ENCODE peak calls at places on chromosomes 5 and 9, in ten cellular contexts. One of them, this sample, is unnamed.

GRCh38 chr5:167688331-167688730 is 603.1 kb upstream of the WWC1 start:
- DNase-seq in mesenchymal stem cell: peak; percentile 18
- DNase-seq in aorta: no peak
- DNase-seq in ovary: no peak
- DNase-seq in heart right ventricle: no peak
- DNase-seq in effector memory CD4-positive, alpha-beta T cell: no peak
- DNase-seq in pancreas: no peak
- DNase-seq in K562: no peak
- DNase-seq in PC-9: no peak
- DNase-seq in uterus: no peak
- DNase-seq in this sample: peak; percentile 61

GRCh38 chr9:128168731-128169308 is 8.8 kb downstream of the BBLN start:
- DNase-seq in heart right ventricle: no peak
- DNase-seq in K562: no peak
- DNase-seq in ovary: no peak
- DNase-seq in mesenchymal stem cell: no peak
- DNase-seq in PC-9: no peak
- DNase-seq in aorta: no peak
- DNase-seq in pancreas: no peak
- DNase-seq in effector memory CD4-positive, alpha-beta T cell: no peak
- DNase-seq in uterus: no peak
- DNase-seq in this sample: no peak

GRCh38 chr5:72470817-72471216 is 36.4 kb downstream of the ZNF366 start:
- DNase-seq in aorta: no peak
- DNase-seq in uterus: no peak
- DNase-seq in PC-9: peak; percentile 87
- DNase-seq in K562: no peak
- DNase-seq in heart right ventricle: no peak
- DNase-seq in mesenchymal stem cell: no peak
- DNase-seq in effector memory CD4-positive, alpha-beta T cell: no peak
- DNase-seq in pancreas: no peak
- DNase-seq in ovary: no peak
- DNase-seq in this sample: peak; percentile 46

GRCh38 chr9:74848150-74848525 is 39.6 kb downstream of the TRPM6 start:
- DNase-seq in PC-9: no peak
- DNase-seq in ovary: no peak
- DNase-seq in effector memory CD4-positive, alpha-beta T cell: no peak
- DNase-seq in uterus: no peak
- DNase-seq in heart right ventricle: no peak
- DNase-seq in aorta: no peak
- DNase-seq in K562: no peak
- DNase-seq in pancreas: no peak
- DNase-seq in mesenchymal stem cell: no peak
- DNase-seq in this sample: no peak

GRCh38 chr9:98943682-98944129 is at the start of gene COL15A1:
- DNase-seq in mesenchymal stem cell: peak; percentile 31
- DNase-seq in aorta: peak; percentile 82
- DNase-seq in ovary: peak; percentile 74
- DNase-seq in PC-9: no peak
- DNase-seq in heart right ventricle: peak; percentile 40
- DNase-seq in effector memory CD4-positive, alpha-beta T cell: no peak
- DNase-seq in uterus: peak; percentile 66
- DNase-seq in pancreas: peak; percentile 61
- DNase-seq in K562: peak; percentile 86
- DNase-seq in this sample: peak; percentile 84

GRCh38 chr9:90998573-90998972 is 197.0 kb downstream of the SYK start:
- DNase-seq in K562: no peak
- DNase-seq in ovary: no peak
- DNase-seq in aorta: no peak
- DNase-seq in mesenchymal stem cell: no peak
- DNase-seq in uterus: no peak
- DNase-seq in PC-9: no peak
- DNase-seq in effector memory CD4-positive, alpha-beta T cell: no peak
- DNase-seq in pancreas: no peak
- DNase-seq in heart right ventricle: no peak
- DNase-seq in this sample: no peak

GRCh38 chr9:121596515-121596914 is 54.9 kb upstream of the DAB2IP start:
- DNase-seq in effector memory CD4-positive, alpha-beta T cell: no peak
- DNase-seq in mesenchymal stem cell: no peak
- DNase-seq in uterus: no peak
- DNase-seq in pancreas: no peak
- DNase-seq in aorta: no peak
- DNase-seq in ovary: no peak
- DNase-seq in K562: no peak
- DNase-seq in PC-9: no peak
- DNase-seq in heart right ventricle: no peak
- DNase-seq in this sample: no peak

GRCh38 chr5:78496373-78496772 is 136.0 kb downstream of the SCAMP1 start:
- DNase-seq in K562: no peak
- DNase-seq in uterus: no peak
- DNase-seq in ovary: no peak
- DNase-seq in PC-9: peak; percentile 80
- DNase-seq in mesenchymal stem cell: peak; percentile 45
- DNase-seq in pancreas: no peak
- DNase-seq in heart right ventricle: no peak
- DNase-seq in effector memory CD4-positive, alpha-beta T cell: no peak
- DNase-seq in aorta: no peak
- DNase-seq in this sample: peak; percentile 61

GRCh38 chr9:93020785-93021670 is 37.5 kb upstream of the SUSD3 start:
- DNase-seq in pancreas: peak; percentile 48
- DNase-seq in aorta: peak; percentile 60
- DNase-seq in ovary: peak; percentile 59
- DNase-seq in uterus: no peak
- DNase-seq in K562: no peak
- DNase-seq in mesenchymal stem cell: no peak
- DNase-seq in effector memory CD4-positive, alpha-beta T cell: peak; percentile 15
- DNase-seq in heart right ventricle: no peak
- DNase-seq in PC-9: no peak
- DNase-seq in this sample: no peak

GRCh38 chr9:109894921-109895758 is 115.1 kb downstream of the PALM2AKAP2 start:
- DNase-seq in uterus: no peak
- DNase-seq in aorta: no peak
- DNase-seq in effector memory CD4-positive, alpha-beta T cell: no peak
- DNase-seq in K562: no peak
- DNase-seq in mesenchymal stem cell: peak; percentile 68
- DNase-seq in heart right ventricle: no peak
- DNase-seq in ovary: no peak
- DNase-seq in PC-9: no peak
- DNase-seq in pancreas: no peak
- DNase-seq in this sample: peak; percentile 45

GRCh38 chr9:110440161-110440560 is 102.5 kb upstream of the TXNDC8 start:
- DNase-seq in K562: no peak
- DNase-seq in uterus: no peak
- DNase-seq in aorta: no peak
- DNase-seq in PC-9: no peak
- DNase-seq in pancreas: no peak
- DNase-seq in mesenchymal stem cell: peak; percentile 90
- DNase-seq in ovary: no peak
- DNase-seq in effector memory CD4-positive, alpha-beta T cell: no peak
- DNase-seq in heart right ventricle: no peak
- DNase-seq in this sample: peak; percentile 65

GRCh38 chr5:96884995-96885394 is 8.7 kb downstream of the ERAP2 start:
- DNase-seq in PC-9: no peak
- DNase-seq in mesenchymal stem cell: no peak
- DNase-seq in uterus: no peak
- DNase-seq in pancreas: no peak
- DNase-seq in heart right ventricle: no peak
- DNase-seq in K562: no peak
- DNase-seq in effector memory CD4-positive, alpha-beta T cell: no peak
- DNase-seq in aorta: no peak
- DNase-seq in ovary: no peak
- DNase-seq in this sample: no peak

GRCh38 chr5:96885518-96886338 is 9.4 kb downstream of the ERAP2 start:
- DNase-seq in uterus: no peak
- DNase-seq in ovary: no peak
- DNase-seq in K562: no peak
- DNase-seq in heart right ventricle: no peak
- DNase-seq in PC-9: no peak
- DNase-seq in aorta: no peak
- DNase-seq in effector memory CD4-positive, alpha-beta T cell: no peak
- DNase-seq in pancreas: no peak
- DNase-seq in mesenchymal stem cell: no peak
- DNase-seq in this sample: no peak

GRCh38 chr5:96883871-96884270 is 7.6 kb downstream of the ERAP2 start:
- DNase-seq in pancreas: no peak
- DNase-seq in aorta: no peak
- DNase-seq in ovary: no peak
- DNase-seq in uterus: no peak
- DNase-seq in mesenchymal stem cell: no peak
- DNase-seq in K562: no peak
- DNase-seq in heart right ventricle: no peak
- DNase-seq in effector memory CD4-positive, alpha-beta T cell: no peak
- DNase-seq in PC-9: no peak
- DNase-seq in this sample: no peak

GRCh38 chr5:96880402-96881164 is 4.3 kb downstream of the ERAP2 start:
- DNase-seq in mesenchymal stem cell: peak; percentile 74
- DNase-seq in heart right ventricle: no peak
- DNase-seq in PC-9: peak; percentile 72
- DNase-seq in pancreas: no peak
- DNase-seq in K562: no peak
- DNase-seq in effector memory CD4-positive, alpha-beta T cell: no peak
- DNase-seq in uterus: no peak
- DNase-seq in ovary: no peak
- DNase-seq in aorta: no peak
- DNase-seq in this sample: no peak

GRCh38 chr5:96881511-96882115 is 5.3 kb downstream of the ERAP2 start:
- DNase-seq in mesenchymal stem cell: peak; percentile 80
- DNase-seq in uterus: no peak
- DNase-seq in ovary: no peak
- DNase-seq in pancreas: no peak
- DNase-seq in heart right ventricle: no peak
- DNase-seq in effector memory CD4-positive, alpha-beta T cell: no peak
- DNase-seq in K562: no peak
- DNase-seq in aorta: no peak
- DNase-seq in PC-9: peak; percentile 62
- DNase-seq in this sample: no peak
- H3K4me1 ChIP-seq in mesenchymal stem cell: peaks cover 6% of the 10 kb centered on the region
- H3K4me1 ChIP-seq in uterus: no peaks in the 10 kb centered on the region
- H3K4me1 ChIP-seq in ovary: no peaks in the 10 kb centered on the region
- H3K4me1 ChIP-seq in pancreas: no peaks in the 10 kb centered on the region
- H3K4me1 ChIP-seq in heart right ventricle: peaks cover 25% of the 10 kb centered on the region
- H3K4me1 ChIP-seq in effector memory CD4-positive, alpha-beta T cell: peaks cover 55% of the 10 kb centered on the region
- H3K4me1 ChIP-seq in K562: no peaks in the 10 kb centered on the region
- H3K4me1 ChIP-seq in aorta: no peaks in the 10 kb centered on the region
- H3K4me1 ChIP-seq in PC-9: peaks cover 30% of the 10 kb centered on the region
- H3K4me1 ChIP-seq in this sample: peaks cover 14% of the 10 kb centered on the region

GRCh38 chr5:68193481-68194036 is 22.0 kb upstream of the PIK3R1 start:
- DNase-seq in ovary: no peak
- DNase-seq in K562: no peak
- DNase-seq in effector memory CD4-positive, alpha-beta T cell: no peak
- DNase-seq in mesenchymal stem cell: no peak
- DNase-seq in aorta: no peak
- DNase-seq in heart right ventricle: no peak
- DNase-seq in PC-9: no peak
- DNase-seq in pancreas: no peak
- DNase-seq in uterus: no peak
- DNase-seq in this sample: no peak
- H3K4me3 ChIP-seq in ovary: no peak overlapping the region
- H3K4me3 ChIP-seq in K562: no peak overlapping the region
- H3K4me3 ChIP-seq in effector memory CD4-positive, alpha-beta T cell: no peak overlapping the region
- H3K4me3 ChIP-seq in mesenchymal stem cell: no peak overlapping the region
- H3K4me3 ChIP-seq in aorta: no peak overlapping the region
- H3K4me3 ChIP-seq in heart right ventricle: no peak overlapping the region
- H3K4me3 ChIP-seq in PC-9: no peak overlapping the region
- H3K4me3 ChIP-seq in pancreas: no peak overlapping the region
- H3K4me3 ChIP-seq in uterus: no peak overlapping the region
- H3K4me3 ChIP-seq in this sample: no peak overlapping the region

DNA sequence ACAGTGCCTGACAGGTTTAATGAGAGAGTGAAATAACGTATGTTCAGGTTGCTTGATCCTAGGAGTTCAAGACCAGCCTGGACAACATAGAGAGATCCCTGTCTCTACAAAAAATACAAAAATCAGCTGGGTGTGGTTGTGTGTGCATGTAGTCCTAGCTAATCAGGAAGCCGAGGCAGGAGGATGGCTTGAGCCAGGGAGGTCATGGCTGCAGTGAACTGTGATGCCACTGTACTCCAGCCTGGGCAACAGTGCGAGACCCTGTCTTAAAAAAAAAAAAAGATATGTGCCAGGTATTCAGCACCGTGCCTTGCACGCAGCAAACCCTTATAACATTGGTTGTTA is 38.8 kb upstream of the SPRY4 start:
- DNase-seq in uterus: no peak
- DNase-seq in K562: no peak
- DNase-seq in heart right ventricle: no peak
- DNase-seq in mesenchymal stem cell: no peak
- DNase-seq in pancreas: no peak
- DNase-seq in PC-9: no peak
- DNase-seq in effector memory CD4-positive, alpha-beta T cell: no peak
- DNase-seq in aorta: no peak
- DNase-seq in ovary: no peak
- DNase-seq in this sample: no peak
- H3K4me1 ChIP-seq in uterus: no peaks in the 10 kb centered on the region
- H3K4me1 ChIP-seq in K562: peaks cover 19% of the 10 kb centered on the region
- H3K4me1 ChIP-seq in heart right ventricle: peaks cover 19% of the 10 kb centered on the region
- H3K4me1 ChIP-seq in mesenchymal stem cell: peaks cover 7% of the 10 kb centered on the region
- H3K4me1 ChIP-seq in pancreas: no peaks in the 10 kb centered on the region
- H3K4me1 ChIP-seq in PC-9: peaks cover 60% of the 10 kb centered on the region
- H3K4me1 ChIP-seq in effector memory CD4-positive, alpha-beta T cell: peaks cover 8% of the 10 kb centered on the region
- H3K4me1 ChIP-seq in aorta: peaks cover 2% of the 10 kb centered on the region
- H3K4me1 ChIP-seq in ovary: peaks cover 1% of the 10 kb centered on the region
- H3K4me1 ChIP-seq in this sample: peaks cover 16% of the 10 kb centered on the region

GRCh38 chr5:131513780-131514179 is 121.2 kb downstream of the RAPGEF6 start:
- DNase-seq in mesenchymal stem cell: no peak
- DNase-seq in PC-9: no peak
- DNase-seq in uterus: no peak
- DNase-seq in pancreas: no peak
- DNase-seq in effector memory CD4-positive, alpha-beta T cell: no peak
- DNase-seq in heart right ventricle: no peak
- DNase-seq in ovary: no peak
- DNase-seq in K562: no peak
- DNase-seq in aorta: no peak
- DNase-seq in this sample: no peak

GRCh38 chr5:131511934-131512333 is 123.1 kb downstream of the RAPGEF6 start:
- DNase-seq in ovary: no peak
- DNase-seq in effector memory CD4-positive, alpha-beta T cell: no peak
- DNase-seq in mesenchymal stem cell: no peak
- DNase-seq in pancreas: no peak
- DNase-seq in K562: no peak
- DNase-seq in heart right ventricle: no peak
- DNase-seq in PC-9: no peak
- DNase-seq in aorta: no peak
- DNase-seq in uterus: no peak
- DNase-seq in this sample: no peak

GRCh38 chr5:131509811-131510210 is 125.2 kb downstream of the RAPGEF6 start:
- DNase-seq in mesenchymal stem cell: no peak
- DNase-seq in heart right ventricle: no peak
- DNase-seq in pancreas: no peak
- DNase-seq in uterus: no peak
- DNase-seq in ovary: no peak
- DNase-seq in PC-9: no peak
- DNase-seq in effector memory CD4-positive, alpha-beta T cell: no peak
- DNase-seq in K562: no peak
- DNase-seq in aorta: no peak
- DNase-seq in this sample: no peak

GRCh38 chr5:131514316-131515275 is 120.4 kb downstream of the RAPGEF6 start:
- DNase-seq in effector memory CD4-positive, alpha-beta T cell: peak; percentile 17
- DNase-seq in uterus: no peak
- DNase-seq in ovary: no peak
- DNase-seq in aorta: no peak
- DNase-seq in heart right ventricle: no peak
- DNase-seq in pancreas: no peak
- DNase-seq in PC-9: no peak
- DNase-seq in mesenchymal stem cell: no peak
- DNase-seq in K562: no peak
- DNase-seq in this sample: no peak

GRCh38 chr5:131515348-131515747 is 119.7 kb downstream of the RAPGEF6 start:
- DNase-seq in pancreas: no peak
- DNase-seq in uterus: no peak
- DNase-seq in PC-9: no peak
- DNase-seq in mesenchymal stem cell: no peak
- DNase-seq in ovary: no peak
- DNase-seq in aorta: no peak
- DNase-seq in K562: no peak
- DNase-seq in heart right ventricle: no peak
- DNase-seq in effector memory CD4-positive, alpha-beta T cell: no peak
- DNase-seq in this sample: no peak
- H3K4me3 ChIP-seq in pancreas: no peak overlapping the region
- H3K4me3 ChIP-seq in uterus: no peak overlapping the region
- H3K4me3 ChIP-seq in PC-9: no peak overlapping the region
- H3K4me3 ChIP-seq in mesenchymal stem cell: no peak overlapping the region
- H3K4me3 ChIP-seq in ovary: no peak overlapping the region
- H3K4me3 ChIP-seq in aorta: no peak overlapping the region
- H3K4me3 ChIP-seq in K562: no peak overlapping the region
- H3K4me3 ChIP-seq in heart right ventricle: no peak overlapping the region
- H3K4me3 ChIP-seq in effector memory CD4-positive, alpha-beta T cell: no peak overlapping the region
- H3K4me3 ChIP-seq in this sample: no peak overlapping the region